ENCODE peak calls at places on chromosome 18, in eight cellular contexts. L is COR-L47; N is ACHN; B is nephron progenitor cell; Q is stimulated activated CD8-positive, alpha-beta memory T cell treated with anti-CD3 and anti-CD28 coated beads, Interleukin-4, amount 100 ng/mL, for 1 hour; O is ELR; J is thoracic aorta; K is tibial artery. W is an unnamed sample.

GRCh38 chr18:24402209-24402785 is 4.7 kb upstream of the OSBPL1A start:
- DNase-seq in B (no peak), Q (no peak), K (no peak), L (no peak), J (no peak), N (no peak), O (no peak), W (no peak)

GRCh38 chr18:26468931-26469340 is 79.4 kb downstream of the KCTD1 start:
- DNase-seq in Q (no peak), B (peak; percentile 71), J (no peak), N (peak; percentile 33), L (peak; percentile 65), O (peak; percentile 36), K (no peak), W (no peak)

GRCh38 chr18:26771524-26771923 is 94.0 kb downstream of the AQP4 start:
- DNase-seq in O (peak; percentile 17), Q (no peak), J (no peak), B (no peak), L (no peak), N (peak; percentile 40), K (no peak), W (peak; percentile 5)

GRCh38 chr18:75070235-75070624 is 138.7 kb downstream of the PTGR3 start:
- DNase-seq in J (no peak), O (peak; percentile 2), B (no peak), N (no peak), L (no peak), Q (no peak), K (no peak), W (no peak)

GRCh38 chr18:57214976-57215375 is 68.1 kb downstream of the BOD1L2 start:
- DNase-seq in B (no peak), N (no peak), O (no peak), L (no peak), J (no peak), K (no peak), Q (no peak), W (no peak)

GRCh38 chr18:2939317-2939716 is 73.6 kb downstream of the LPIN2 start:
- DNase-seq in B (no peak), K (no peak), J (no peak), Q (no peak), O (no peak), L (no peak), N (peak; percentile 85), W (no peak)

GRCh38 chr18:47594621-47595086 is 335.8 kb downstream of the SMAD2 start:
- DNase-seq in K (no peak), J (no peak), B (no peak), N (no peak), L (peak; percentile 85), O (no peak), Q (no peak), W (no peak)

GRCh38 chr18:55252053-55252675 is 292.9 kb upstream of the CCDC68 start:
- DNase-seq in J (no peak), B (no peak), N (no peak), L (no peak), Q (no peak), K (no peak), O (peak; percentile 28), W (no peak)

GRCh38 chr18:77366725-77367641 is 117.3 kb downstream of the GALR1 start:
- DNase-seq in B (peak; percentile 32), O (peak; percentile 3), N (peak; percentile 35), Q (no peak), L (peak; percentile 97), K (no peak), J (no peak), W (no peak)

GRCh38 chr18:21457179-21457535 is 143.3 kb downstream of the ESCO1 start:
- DNase-seq in N (no peak), J (no peak), O (no peak), Q (no peak), L (no peak), K (no peak), B (no peak), W (no peak)

GRCh38 chr18:48274301-48274700 is 134.9 kb downstream of the ZBTB7C start:
- DNase-seq in B (no peak), L (no peak), J (no peak), K (no peak), N (no peak), Q (no peak), O (no peak), W (no peak)

GRCh38 chr18:41389936-41390667 is 564.9 kb upstream of the PIK3C3 start:
- DNase-seq in K (no peak), N (no peak), B (no peak), L (no peak), Q (no peak), O (no peak), J (no peak), W (no peak)

GRCh38 chr18:62991959-62992358 is 276.6 kb downstream of the PHLPP1 start:
- DNase-seq in O (no peak), L (no peak), B (no peak), N (no peak), Q (no peak), J (no peak), K (no peak), W (no peak)

GRCh38 chr18:57772387-57772799 is 30.7 kb downstream of the ATP8B1 start:
- DNase-seq in N (no peak), Q (no peak), B (no peak), K (no peak), O (no peak), J (no peak), L (no peak), W (no peak)

GRCh38 chr18:62828852-62829251 is 113.5 kb downstream of the PHLPP1 start:
- DNase-seq in N (no peak), K (no peak), J (no peak), B (no peak), O (peak; percentile 41), Q (no peak), L (no peak), W (no peak)

GRCh38 chr18:64799378-64799777 is 650.5 kb upstream of the LINC00305 start:
- DNase-seq in J (no peak), Q (no peak), B (no peak), N (no peak), O (no peak), K (no peak), L (no peak), W (no peak)

GRCh38 chr18:111292-112014 is 46.9 kb upstream of the USP14 start:
- DNase-seq in B (peak; percentile 87), Q (peak; percentile 57), L (no peak), K (no peak), J (no peak), N (peak; percentile 73), O (peak; percentile 65), W (no peak)

GRCh38 chr18:12015697-12016062 is 34.4 kb downstream of the IMPA2 start:
- DNase-seq in N (no peak), K (no peak), B (no peak), L (no peak), Q (no peak), O (no peak), J (no peak), W (no peak)

GRCh38 chr18:3458378-3458777 is 8.4 kb downstream of the TGIF1 start:
- DNase-seq in N (no peak), L (no peak), O (peak; percentile 48), K (no peak), B (no peak), J (no peak), Q (no peak), W (no peak)

GRCh38 chr18:43893001-43893637 is 615.8 kb upstream of the SYT4 start:
- DNase-seq in L (no peak), N (peak; percentile 85), Q (no peak), B (peak; percentile 32), O (peak; percentile 60), J (no peak), K (no peak), W (peak; percentile 17)

GRCh38 chr18:12839526-12840196 is 44.4 kb downstream of the PTPN2 start:
- DNase-seq in Q (no peak), N (no peak), B (no peak), O (peak; percentile 43), J (no peak), K (no peak), L (no peak), W (no peak)

GRCh38 chr18:5879479-5879882 is 15.8 kb downstream of the TMEM200C start:
- DNase-seq in O (peak; percentile 32), J (no peak), B (no peak), K (no peak), Q (no peak), L (no peak), N (peak; percentile 36), W (no peak)

GRCh38 chr18:31041346-31042067 is 1.0 kb downstream of the DSC3 start:
- DNase-seq in K (no peak), O (no peak), B (peak; percentile 49), L (no peak), N (no peak), J (no peak), Q (no peak), W (no peak)

GRCh38 chr18:5464241-5464640 is 79.6 kb downstream of the EPB41L3 start:
- DNase-seq in B (no peak), Q (no peak), L (no peak), O (no peak), N (no peak), K (no peak), J (no peak), W (no peak)

GRCh38 chr18:49628993-49629795 is 67.3 kb downstream of the LIPG start:
- DNase-seq in L (no peak), N (no peak), K (no peak), B (no peak), Q (no peak), J (no peak), O (no peak), W (no peak)

GRCh38 chr18:48068916-48069445 is 138.5 kb upstream of the SMAD2 start:
- DNase-seq in B (no peak), N (no peak), K (no peak), O (no peak), L (no peak), Q (no peak), J (no peak), W (no peak)

GRCh38 chr18:3380384-3380961 is 69.5 kb upstream of the TGIF1 start:
- DNase-seq in B (no peak), Q (no peak), O (peak; percentile 87), K (no peak), J (no peak), L (no peak), N (peak; percentile 60), W (no peak)

GRCh38 chr18:73986711-73987110 is 160.9 kb downstream of the FBXO15 start:
- DNase-seq in L (no peak), J (no peak), K (no peak), O (no peak), N (no peak), B (no peak), Q (no peak), W (no peak)

GRCh38 chr18:25279961-25280360 is 72.0 kb downstream of the ZNF521 start:
- DNase-seq in Q (no peak), J (no peak), N (no peak), O (no peak), K (no peak), L (no peak), B (no peak), W (no peak)

GRCh38 chr18:22961156-22961555 is 28.0 kb downstream of the RBBP8 start:
- DNase-seq in J (no peak), B (no peak), O (no peak), N (no peak), Q (no peak), K (no peak), L (no peak), W (no peak)

GRCh38 chr18:36314754-36315153 is 17.2 kb downstream of the FHOD3 start:
- DNase-seq in O (peak; percentile 89), Q (no peak), L (no peak), J (no peak), B (no peak), N (peak; percentile 91), K (no peak), W (no peak)